ENCODE peak calls at places on chromosomes 12 and 14, in eight cellular contexts. One of them, this sample, is unnamed. For H3K9me3, the result is how much of the 10 kb centered on the place peaks cover.

GRCh38 chr12:32084017-32084688 is 22.5 kb upstream of the BICD1 start:
- DNase-seq in IMR-90: no peak
- DNase-seq in PC-3: no peak
- DNase-seq in MG63: no peak
- DNase-seq in breast epithelium: no peak
- DNase-seq in A549: no peak
- DNase-seq in upper lobe of right lung: no peak
- DNase-seq in CD8-positive, alpha-beta memory T cell: no peak
- DNase-seq in this sample: no peak

GRCh38 chr14:104224516-104225281 is 86.3 kb downstream of the KIF26A start:
- DNase-seq in upper lobe of right lung: no peak
- DNase-seq in A549: peak
- DNase-seq in IMR-90: no peak
- DNase-seq in MG63: peak
- DNase-seq in CD8-positive, alpha-beta memory T cell: no peak
- DNase-seq in PC-3: no peak
- DNase-seq in breast epithelium: no peak
- DNase-seq in this sample: no peak

GRCh38 chr14:49977126-49977841 is 84.4 kb downstream of the ARF6 start:
- DNase-seq in IMR-90: no peak
- DNase-seq in PC-3: no peak
- DNase-seq in upper lobe of right lung: no peak
- DNase-seq in CD8-positive, alpha-beta memory T cell: peak
- DNase-seq in breast epithelium: no peak
- DNase-seq in MG63: no peak
- DNase-seq in A549: no peak
- DNase-seq in this sample: no peak

GRCh38 chr14:37870947-37871346 is 275.5 kb downstream of the TTC6 start:
- DNase-seq in A549: no peak
- DNase-seq in IMR-90: no peak
- DNase-seq in CD8-positive, alpha-beta memory T cell: no peak
- DNase-seq in upper lobe of right lung: no peak
- DNase-seq in PC-3: peak
- DNase-seq in MG63: no peak
- DNase-seq in breast epithelium: no peak
- DNase-seq in this sample: no peak

GRCh38 chr14:55604900-55605418 is 25.0 kb downstream of the KTN1 start:
- DNase-seq in PC-3: no peak
- DNase-seq in breast epithelium: no peak
- DNase-seq in MG63: no peak
- DNase-seq in CD8-positive, alpha-beta memory T cell: no peak
- DNase-seq in upper lobe of right lung: no peak
- DNase-seq in IMR-90: no peak
- DNase-seq in A549: no peak
- DNase-seq in this sample: no peak

GRCh38 chr14:99615497-99616245 is 11.7 kb upstream of the CCDC85C start:
- DNase-seq in CD8-positive, alpha-beta memory T cell: no peak
- DNase-seq in IMR-90: no peak
- DNase-seq in upper lobe of right lung: no peak
- DNase-seq in breast epithelium: no peak
- DNase-seq in PC-3: no peak
- DNase-seq in MG63: no peak
- DNase-seq in A549: no peak
- DNase-seq in this sample: no peak

GRCh38 chr14:104341532-104342434 is 203.4 kb downstream of the KIF26A start:
- DNase-seq in breast epithelium: no peak
- DNase-seq in upper lobe of right lung: peak
- DNase-seq in CD8-positive, alpha-beta memory T cell: no peak
- DNase-seq in IMR-90: no peak
- DNase-seq in MG63: peak
- DNase-seq in A549: peak
- DNase-seq in PC-3: peak
- DNase-seq in this sample: peak

GRCh38 chr14:99517643-99518381 is 36.6 kb downstream of the CCNK start:
- DNase-seq in IMR-90: no peak
- DNase-seq in CD8-positive, alpha-beta memory T cell: no peak
- DNase-seq in PC-3: no peak
- DNase-seq in upper lobe of right lung: peak
- DNase-seq in A549: no peak
- DNase-seq in MG63: no peak
- DNase-seq in breast epithelium: no peak
- DNase-seq in this sample: no peak

GRCh38 chr14:37865719-37866549 is 270.5 kb downstream of the TTC6 start:
- DNase-seq in PC-3: no peak
- DNase-seq in upper lobe of right lung: no peak
- DNase-seq in MG63: no peak
- DNase-seq in breast epithelium: no peak
- DNase-seq in A549: no peak
- DNase-seq in CD8-positive, alpha-beta memory T cell: no peak
- DNase-seq in IMR-90: no peak
- DNase-seq in this sample: no peak

GRCh38 chr14:76232782-76233181 is 81.1 kb downstream of the GPATCH2L start:
- DNase-seq in upper lobe of right lung: no peak
- DNase-seq in breast epithelium: no peak
- DNase-seq in CD8-positive, alpha-beta memory T cell: no peak
- DNase-seq in IMR-90: no peak
- DNase-seq in A549: no peak
- DNase-seq in MG63: no peak
- DNase-seq in PC-3: no peak
- DNase-seq in this sample: no peak

GRCh38 chr14:63276016-63276415 is 42.7 kb downstream of the GPHB5 start:
- DNase-seq in breast epithelium: no peak
- DNase-seq in PC-3: no peak
- DNase-seq in A549: no peak
- DNase-seq in upper lobe of right lung: no peak
- DNase-seq in IMR-90: no peak
- DNase-seq in CD8-positive, alpha-beta memory T cell: no peak
- DNase-seq in MG63: no peak
- DNase-seq in this sample: no peak

GRCh38 chr14:75525969-75526368 is 3.7 kb downstream of the BATF start:
- DNase-seq in MG63: no peak
- DNase-seq in CD8-positive, alpha-beta memory T cell: no peak
- DNase-seq in IMR-90: no peak
- DNase-seq in PC-3: no peak
- DNase-seq in breast epithelium: no peak
- DNase-seq in upper lobe of right lung: no peak
- DNase-seq in A549: no peak
- DNase-seq in this sample: no peak

GRCh38 chr14:69298131-69299071 is 38.4 kb downstream of the GALNT16 start:
- DNase-seq in upper lobe of right lung: peak
- DNase-seq in IMR-90: no peak
- DNase-seq in breast epithelium: no peak
- DNase-seq in PC-3: no peak
- DNase-seq in A549: no peak
- DNase-seq in CD8-positive, alpha-beta memory T cell: no peak
- DNase-seq in MG63: no peak
- DNase-seq in this sample: no peak

GRCh38 chr12:87812030-87812429 is 217.2 kb downstream of the C12orf50 start:
- DNase-seq in PC-3: peak
- DNase-seq in breast epithelium: no peak
- DNase-seq in upper lobe of right lung: no peak
- DNase-seq in MG63: peak
- DNase-seq in CD8-positive, alpha-beta memory T cell: no peak
- DNase-seq in A549: no peak
- DNase-seq in IMR-90: peak
- DNase-seq in this sample: no peak

DNA sequence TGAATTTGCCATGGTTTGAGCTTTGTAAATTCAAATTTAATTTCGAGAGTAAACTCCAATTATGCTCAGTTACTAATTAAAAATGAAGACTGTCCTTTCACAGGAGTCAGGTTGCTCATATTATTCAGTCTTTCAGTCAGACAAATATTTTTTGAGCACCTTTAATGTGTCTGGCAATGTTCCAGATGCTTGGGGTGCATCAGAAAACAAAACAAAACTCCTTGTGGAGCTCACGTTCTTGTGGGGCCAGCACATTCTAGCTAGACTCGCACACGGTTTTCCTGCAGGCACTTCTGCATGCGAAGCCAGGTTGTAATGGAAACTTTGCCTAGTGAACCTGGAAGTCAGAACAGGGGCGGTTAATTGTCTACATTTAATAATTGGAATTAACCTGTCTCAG is 64.0 kb upstream of the ATF1 start:
- DNase-seq in PC-3: no peak
- DNase-seq in MG63: no peak
- DNase-seq in IMR-90: no peak
- DNase-seq in A549: no peak
- DNase-seq in CD8-positive, alpha-beta memory T cell: no peak
- DNase-seq in breast epithelium: no peak
- DNase-seq in upper lobe of right lung: no peak
- DNase-seq in this sample: no peak
- H3K4me3 ChIP-seq in PC-3: no peak
- H3K4me3 ChIP-seq in MG63: no peak
- H3K4me3 ChIP-seq in IMR-90: no peak
- H3K4me3 ChIP-seq in A549: no peak
- H3K4me3 ChIP-seq in CD8-positive, alpha-beta memory T cell: no peak
- H3K4me3 ChIP-seq in breast epithelium: no peak
- H3K4me3 ChIP-seq in upper lobe of right lung: no peak
- H3K4me3 ChIP-seq in this sample: no peak

GRCh38 chr12:79658221-79658620 is 32.5 kb downstream of the PAWR start:
- DNase-seq in breast epithelium: no peak
- DNase-seq in MG63: no peak
- DNase-seq in upper lobe of right lung: no peak
- DNase-seq in PC-3: no peak
- DNase-seq in A549: no peak
- DNase-seq in IMR-90: peak
- DNase-seq in CD8-positive, alpha-beta memory T cell: no peak
- DNase-seq in this sample: peak
- H3K9me3 ChIP-seq in breast epithelium: under half
- H3K9me3 ChIP-seq in MG63: under half
- H3K9me3 ChIP-seq in upper lobe of right lung: under half
- H3K9me3 ChIP-seq in PC-3: under half
- H3K9me3 ChIP-seq in A549: under half
- H3K9me3 ChIP-seq in IMR-90: under half
- H3K9me3 ChIP-seq in CD8-positive, alpha-beta memory T cell: under half
- H3K9me3 ChIP-seq in this sample: under half

DNA sequence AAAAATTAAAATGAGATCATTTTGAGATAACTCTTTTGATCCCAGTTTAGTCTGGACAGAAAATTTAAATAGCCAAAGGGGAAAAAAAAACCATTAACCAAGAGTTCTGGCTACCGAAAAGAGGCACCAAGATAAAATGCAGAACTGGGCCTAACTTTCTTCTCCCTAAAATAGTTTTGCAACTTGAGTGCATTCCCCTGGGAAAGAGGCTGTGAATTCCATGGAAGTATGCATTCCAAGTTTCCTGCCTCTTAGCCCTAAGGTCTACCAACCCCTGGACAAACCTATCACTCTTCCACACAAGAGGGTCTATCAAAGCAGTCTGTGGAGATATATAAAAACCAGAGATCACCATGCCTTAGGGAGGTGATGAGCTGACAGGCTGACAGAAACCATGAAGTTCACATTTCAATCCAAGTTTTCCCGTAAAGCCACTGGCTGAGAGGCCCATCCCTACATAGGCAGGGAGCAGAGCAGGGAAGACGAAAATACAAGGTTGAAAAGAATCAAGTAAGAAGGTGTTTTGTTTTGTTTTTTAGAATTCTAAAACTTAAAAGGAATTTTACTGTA is 33.8 kb downstream of the DCP1B start:
- DNase-seq in IMR-90: no peak
- DNase-seq in PC-3: no peak
- DNase-seq in CD8-positive, alpha-beta memory T cell: no peak
- DNase-seq in MG63: no peak
- DNase-seq in upper lobe of right lung: no peak
- DNase-seq in breast epithelium: no peak
- DNase-seq in A549: no peak
- DNase-seq in this sample: peak
- H3K4me3 ChIP-seq in IMR-90: no peak
- H3K4me3 ChIP-seq in PC-3: no peak
- H3K4me3 ChIP-seq in CD8-positive, alpha-beta memory T cell: no peak
- H3K4me3 ChIP-seq in MG63: no peak
- H3K4me3 ChIP-seq in upper lobe of right lung: no peak
- H3K4me3 ChIP-seq in breast epithelium: no peak
- H3K4me3 ChIP-seq in A549: no peak
- H3K4me3 ChIP-seq in this sample: peak

GRCh38 chr12:53963005-53963404 is 8.3 kb downstream of the HOXC12 start:
- DNase-seq in MG63: no peak
- DNase-seq in PC-3: no peak
- DNase-seq in IMR-90: no peak
- DNase-seq in CD8-positive, alpha-beta memory T cell: no peak
- DNase-seq in A549: no peak
- DNase-seq in upper lobe of right lung: no peak
- DNase-seq in breast epithelium: no peak
- DNase-seq in this sample: no peak

GRCh38 chr12:53965251-53966069 is 7.5 kb upstream of the HOXC11 start:
- DNase-seq in IMR-90: no peak
- DNase-seq in upper lobe of right lung: no peak
- DNase-seq in MG63: no peak
- DNase-seq in PC-3: no peak
- DNase-seq in A549: no peak
- DNase-seq in CD8-positive, alpha-beta memory T cell: no peak
- DNase-seq in breast epithelium: no peak
- DNase-seq in this sample: no peak

GRCh38 chr12:53966070-53966384 is 6.9 kb upstream of the HOXC11 start:
- DNase-seq in breast epithelium: no peak
- DNase-seq in upper lobe of right lung: no peak
- DNase-seq in IMR-90: no peak
- DNase-seq in MG63: no peak
- DNase-seq in PC-3: no peak
- DNase-seq in CD8-positive, alpha-beta memory T cell: no peak
- DNase-seq in A549: no peak
- DNase-seq in this sample: no peak

GRCh38 chr12:53964315-53964713 is 8.6 kb upstream of the HOXC11 start:
- DNase-seq in breast epithelium: no peak
- DNase-seq in CD8-positive, alpha-beta memory T cell: no peak
- DNase-seq in MG63: no peak
- DNase-seq in IMR-90: no peak
- DNase-seq in upper lobe of right lung: no peak
- DNase-seq in A549: no peak
- DNase-seq in PC-3: no peak
- DNase-seq in this sample: no peak

DNA sequence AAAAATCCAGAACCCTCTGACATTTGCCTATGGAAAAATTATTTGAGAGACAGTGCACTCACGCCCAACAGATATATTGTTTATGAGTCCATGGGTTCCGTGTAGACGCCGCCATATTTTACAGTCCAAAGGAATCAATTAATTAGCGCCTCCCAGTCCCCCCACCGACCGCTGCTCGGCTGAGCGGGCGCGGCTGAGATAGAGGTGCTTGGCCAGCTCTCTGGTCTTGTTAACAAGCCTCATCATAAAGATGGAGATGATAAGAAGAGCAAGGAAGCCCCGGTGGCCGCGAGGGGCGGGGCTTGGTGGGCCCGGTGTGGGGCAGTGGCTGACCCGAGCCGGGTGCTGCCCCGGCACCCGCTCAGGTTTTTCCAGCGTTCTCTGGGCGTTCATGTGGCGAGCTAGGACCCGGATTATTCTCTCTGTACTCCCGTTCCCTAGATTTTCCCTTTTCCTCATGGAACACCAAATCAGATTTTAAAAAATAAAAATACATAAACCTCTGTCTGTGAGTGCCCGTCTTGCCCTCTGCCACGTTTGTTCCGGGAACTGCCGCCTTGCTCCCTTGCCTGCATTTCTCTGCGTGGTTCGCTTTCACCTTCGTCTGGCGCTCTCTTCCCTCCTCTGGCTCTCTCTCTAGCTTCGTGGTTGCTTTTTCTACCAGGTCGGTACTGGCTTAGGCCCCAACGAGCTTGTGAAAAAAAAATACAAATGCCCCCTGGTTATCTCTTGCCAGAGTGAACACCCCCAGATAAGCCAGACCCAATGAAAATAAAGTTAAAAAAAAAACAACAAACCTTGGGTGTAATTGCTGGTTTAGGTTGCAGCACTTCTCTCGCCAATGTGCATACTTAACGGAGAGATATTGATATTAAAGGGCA is 9.0 kb downstream of the HOXC12 start:
- DNase-seq in PC-3: no peak
- DNase-seq in MG63: no peak
- DNase-seq in A549: no peak
- DNase-seq in upper lobe of right lung: no peak
- DNase-seq in IMR-90: no peak
- DNase-seq in CD8-positive, alpha-beta memory T cell: no peak
- DNase-seq in breast epithelium: no peak
- DNase-seq in this sample: no peak
- H3K9me3 ChIP-seq in PC-3: under half
- H3K9me3 ChIP-seq in MG63: under half
- H3K9me3 ChIP-seq in A549: under half
- H3K9me3 ChIP-seq in upper lobe of right lung: under half
- H3K9me3 ChIP-seq in IMR-90: under half
- H3K9me3 ChIP-seq in CD8-positive, alpha-beta memory T cell: under half
- H3K9me3 ChIP-seq in breast epithelium: under half
- H3K9me3 ChIP-seq in this sample: under half